ENCODE peak calls at places on chromosomes 3 and 15, in seven cellular contexts. P is cardiac muscle cell, A is spleen, Y is psoas muscle, Z is heart right ventricle, N is neural progenitor cell, D is Peyer's patch. L is an unnamed sample.

GRCh38 chr3:177977381-177978158 is 558.7 kb upstream of the KCNMB2 start:
- DNase-seq in P (no peak), A (no peak), Y (no peak), Z (no peak), N (no peak), D (no peak), L (no peak)

GRCh38 chr3:45994661-45995369 is 809 bp downstream of the FYCO1 start:
- DNase-seq in P (no peak), A (peak; percentile 76), Y (no peak), Z (peak; percentile 11), N (peak; percentile 55), D (peak; percentile 57), L (no peak)

GRCh38 chr3:188166471-188166870 is 12.5 kb downstream of the LPP start:
- DNase-seq in P (no peak), A (no peak), Y (no peak), Z (no peak), N (no peak), D (no peak), L (no peak)

GRCh38 chr3:139180489-139180888 is 135.8 kb upstream of the PRR23C start:
- DNase-seq in P (no peak), A (no peak), Y (no peak), Z (no peak), N (no peak), D (no peak), L (no peak)

GRCh38 chr15:80972276-80972675 is 17.3 kb downstream of the MESD start:
- DNase-seq in P (no peak), A (no peak), Y (no peak), Z (no peak), N (no peak), D (no peak), L (no peak)

GRCh38 chr15:94620632-94621031 is 389.3 kb downstream of the MCTP2 start:
- DNase-seq in P (no peak), A (no peak), Y (no peak), Z (no peak), N (no peak), D (no peak), L (no peak)

GRCh38 chr3:8560608-8561007 is 59.0 kb downstream of the LMCD1 start:
- DNase-seq in P (no peak), A (no peak), Y (no peak), Z (no peak), N (no peak), D (no peak), L (no peak)

GRCh38 chr3:156509209-156510174 is 45.4 kb downstream of the SSR3 start:
- DNase-seq in P (peak; percentile 73), A (no peak), Y (no peak), Z (no peak), N (peak; percentile 61), D (no peak), L (no peak)

GRCh38 chr15:84734794-84735479 is 13.5 kb upstream of the ZNF592 start:
- DNase-seq in P (peak; percentile 43), A (peak; percentile 90), Y (no peak), Z (no peak), N (peak; percentile 71), D (peak; percentile 89), L (peak; percentile 48)

GRCh38 chr3:183098538-183099025 is 714 bp downstream of the MCCC1 start:
- DNase-seq in P (no peak), A (no peak), Y (no peak), Z (no peak), N (no peak), D (no peak), L (no peak)

DNA sequence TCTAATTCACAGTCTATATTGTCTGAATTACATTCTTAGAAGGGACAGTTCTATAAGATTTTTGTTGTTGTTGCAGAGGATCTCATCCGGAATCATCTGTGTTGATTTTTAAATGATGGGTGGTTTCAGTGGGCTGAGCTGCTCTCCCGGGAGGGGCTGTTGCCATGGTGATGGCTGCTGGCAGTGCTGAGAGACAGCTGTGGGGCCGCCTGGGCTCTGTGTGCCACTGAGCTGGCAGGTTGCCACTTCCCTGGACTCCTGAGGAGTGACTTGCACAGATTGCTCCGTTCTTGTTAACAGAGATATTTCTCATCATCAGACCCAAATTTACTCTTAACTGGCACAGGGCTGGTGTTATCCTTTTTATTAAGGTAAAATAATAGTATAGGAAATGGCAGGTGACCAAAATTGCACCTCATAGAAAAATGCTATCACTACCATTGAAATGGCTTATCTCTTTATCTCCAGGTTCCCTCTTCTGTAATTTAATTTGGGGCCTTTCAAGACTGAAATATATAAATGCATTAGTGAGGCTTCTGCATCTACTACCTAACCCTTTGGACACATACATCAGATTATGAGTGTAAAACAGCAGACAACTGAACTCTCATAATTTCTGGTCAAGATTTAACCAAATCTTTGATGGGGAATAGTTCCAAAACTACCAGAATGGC is 56.6 kb downstream of the NEK11 start:
- DNase-seq in P (peak; percentile 51), A (peak; percentile 61), Y (peak; percentile 42), Z (peak; percentile 55), N (peak; percentile 67), D (no peak), L (peak; percentile 61)
- H3K4me3 ChIP-seq in P (no peak overlapping the region), A (no peak overlapping the region), Y (no peak overlapping the region), Z (no peak overlapping the region), N (no peak overlapping the region), D (no peak overlapping the region), L (no peak overlapping the region)

DNA sequence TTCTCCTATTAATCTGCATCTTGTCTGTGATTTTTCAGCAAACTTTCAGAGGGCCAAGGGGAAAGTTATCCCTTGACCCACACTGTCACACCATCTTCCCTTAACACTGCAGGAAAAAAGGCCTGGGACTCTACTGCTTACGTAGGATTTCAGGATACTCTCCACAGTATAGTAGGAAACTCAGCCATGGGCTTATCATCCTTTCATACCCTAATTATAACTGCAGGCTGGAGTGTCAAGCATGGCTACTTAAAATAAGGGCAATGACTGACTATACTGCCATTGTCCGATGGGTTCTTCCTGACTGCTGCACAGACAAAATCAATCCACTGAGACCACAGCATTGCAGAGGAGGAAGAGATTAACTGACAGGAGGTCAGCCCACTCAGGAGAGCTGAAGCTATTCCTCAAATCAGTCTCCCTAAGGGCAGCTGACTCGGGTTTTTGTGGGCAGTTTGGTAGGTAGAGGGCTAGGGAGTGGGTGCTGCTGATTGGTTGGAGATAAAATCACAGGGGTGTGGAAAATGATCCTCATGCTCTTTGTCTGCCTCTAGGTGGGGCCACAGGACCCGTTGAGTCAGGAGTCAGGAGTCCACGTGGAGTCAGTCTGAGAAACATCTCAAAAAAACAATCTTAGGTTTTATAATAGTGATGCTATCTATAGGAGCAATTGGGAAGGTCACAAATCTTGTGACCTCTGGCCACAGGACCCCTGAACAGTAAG is 118.2 kb upstream of the STRIT1 start:
- DNase-seq in P (no peak), A (no peak), Y (no peak), Z (no peak), N (no peak), D (no peak), L (no peak)
- TF ChIP-seq CTCF in P (no peak), A (no peak), Y (no peak), Z (no peak), N (no peak), D (no peak), L (no peak)

GRCh38 chr3:126768903-126769302 is 64.9 kb downstream of the CHCHD6 start:
- DNase-seq in P (no peak), A (no peak), Y (no peak), Z (no peak), N (no peak), D (no peak), L (no peak)
- H3K4me1 ChIP-seq in P (no peaks in the 10 kb centered on the region), A (no peaks in the 10 kb centered on the region), Y (no peaks in the 10 kb centered on the region), Z (no peaks in the 10 kb centered on the region), N (no peaks in the 10 kb centered on the region), D (no peaks in the 10 kb centered on the region), L (no peaks in the 10 kb centered on the region)

GRCh38 chr15:96053039-96054021 is 277.2 kb upstream of the NR2F2 start:
- DNase-seq in P (peak; percentile 93), A (peak; percentile 78), Y (peak; percentile 24), Z (peak; percentile 72), N (peak; percentile 67), D (no peak), L (no peak)
- H3K4me3 ChIP-seq in P (peak overlapping the region; percentile 15), A (peak overlapping the region; percentile 26), Y (peak overlapping the region; percentile 65), Z (peak overlapping the region; percentile 40), N (peak overlapping the region; percentile 39), D (peak overlapping the region; percentile 52), L (peak overlapping the region; percentile 24)

DNA sequence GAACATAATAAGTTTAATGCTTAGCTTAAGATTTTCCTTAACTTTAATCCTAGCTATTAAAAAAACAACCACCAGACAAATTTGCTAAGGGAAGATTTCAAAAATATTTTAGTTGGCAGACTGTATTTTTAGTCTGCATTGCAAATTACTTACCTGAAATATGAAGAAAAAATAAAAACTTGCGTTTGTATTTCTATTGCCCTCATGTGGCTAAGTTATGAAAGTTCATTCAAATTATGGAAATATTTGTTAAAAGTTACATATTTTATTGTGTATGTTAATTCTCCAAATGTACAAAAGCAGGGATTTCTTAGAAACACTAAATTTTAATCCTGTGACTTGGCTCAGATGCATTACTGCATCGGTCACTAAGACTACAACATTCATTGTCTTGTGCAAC is 15.0 kb downstream of the GTF2A2 start:
- DNase-seq in P (no peak), A (no peak), Y (no peak), Z (no peak), N (no peak), D (no peak), L (no peak)
- TF ChIP-seq CTCF in P (peak; percentile 13), A (no peak), Y (no peak), Z (no peak), N (no peak), D (no peak), L (no peak)

GRCh38 chr3:142641504-142641903 is 45.3 kb downstream of the PLS1 start:
- DNase-seq in P (no peak), A (no peak), Y (no peak), Z (no peak), N (no peak), D (no peak), L (no peak)
- H3K4me1 ChIP-seq in P (no peaks in the 10 kb centered on the region), A (no peaks in the 10 kb centered on the region), Y (no peaks in the 10 kb centered on the region), Z (no peaks in the 10 kb centered on the region), N (peaks cover 3% of the 10 kb centered on the region), D (peaks cover 20% of the 10 kb centered on the region), L (no peaks in the 10 kb centered on the region)

DNA sequence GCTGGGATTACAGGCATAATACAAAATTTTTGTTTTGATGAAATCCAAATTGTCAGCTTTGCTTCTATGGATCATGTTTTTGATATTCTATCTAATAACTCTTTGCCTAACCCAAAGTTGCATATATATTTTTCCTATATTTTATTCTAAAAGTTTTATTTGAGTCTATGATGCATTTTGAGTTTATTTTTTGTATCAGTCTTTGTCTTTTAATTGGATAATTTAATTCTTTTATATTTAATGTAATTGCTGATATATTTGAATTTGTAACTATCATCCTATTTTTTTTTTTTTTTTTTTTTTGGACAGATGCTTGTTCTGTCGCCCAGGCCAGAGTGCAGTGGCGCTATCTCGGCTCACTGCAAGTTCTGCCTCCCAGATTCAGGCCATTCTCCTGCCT is 19.7 kb upstream of the DENND4A start:
- DNase-seq in P (no peak), A (no peak), Y (no peak), Z (no peak), N (no peak), D (no peak), L (no peak)
- H3K4me3 ChIP-seq in P (no peak overlapping the region), A (no peak overlapping the region), Y (no peak overlapping the region), Z (no peak overlapping the region), N (no peak overlapping the region), D (no peak overlapping the region), L (no peak overlapping the region)